ENCODE peak calls at places on chromosomes 7 and 10, in four cellular contexts. T is AG04450, F is suprapubic skin, Z is glutamatergic neuron. W is an unnamed sample.

GRCh38 chr10:96339956-96340904 is 18.6 kb downstream of the OPALIN start:
- DNase-seq in F (no peak), Z (peak), T (peak), W (peak)

GRCh38 chr10:34078017-34078416 is 737.1 kb downstream of the PARD3 start:
- DNase-seq in T (no peak), Z (no peak), F (no peak), W (no peak)

GRCh38 chr10:100624298-100624697 is 88.6 kb downstream of the HIF1AN start:
- DNase-seq in F (no peak), T (no peak), Z (no peak), W (no peak)

GRCh38 chr7:132930881-132931280 is 151.0 kb downstream of the CHCHD3 start:
- DNase-seq in Z (no peak), F (no peak), T (no peak), W (no peak)

GRCh38 chr10:128739937-128740336 is 613.7 kb upstream of the MKI67 start:
- DNase-seq in F (no peak), Z (no peak), T (no peak), W (no peak)

GRCh38 chr10:6953131-6953834 is 373.2 kb upstream of the PRKCQ start:
- DNase-seq in F (no peak), T (no peak), Z (no peak), W (no peak)

GRCh38 chr7:98616381-98617050 is 569 bp upstream of the NPTX2 start:
- DNase-seq in Z (peak), T (no peak), F (no peak), W (no peak)

GRCh38 chr7:29968683-29969457 is 20.7 kb downstream of the SCRN1 start:
- DNase-seq in Z (no peak), F (no peak), T (peak), W (no peak)

GRCh38 chr7:70092314-70093303 is 494.3 kb downstream of the AUTS2 start:
- DNase-seq in F (no peak), Z (peak), T (no peak), W (no peak)

GRCh38 chr10:129962558-129963075 is 1.5 kb downstream of the EBF3 start:
- DNase-seq in F (no peak), Z (no peak), T (no peak), W (no peak)

GRCh38 chr7:15582773-15583172 is 21.0 kb upstream of the AGMO start:
- DNase-seq in F (no peak), T (no peak), Z (no peak), W (no peak)

GRCh38 chr7:92793656-92794205 is 42.6 kb downstream of the CDK6 start:
- DNase-seq in F (no peak), T (no peak), Z (no peak), W (no peak)

GRCh38 chr10:89470628-89471027 is 56.3 kb downstream of the IFIT5 start:
- DNase-seq in T (no peak), F (no peak), Z (no peak), W (no peak)

GRCh38 chr10:62895058-62895457 is 78.9 kb upstream of the EGR2 start:
- DNase-seq in Z (no peak), F (no peak), T (no peak), W (no peak)

GRCh38 chr10:47414752-47415519 is 30.8 kb upstream of the ZNF488 start:
- DNase-seq in F (peak), T (no peak), Z (no peak), W (no peak)

GRCh38 chr10:89351402-89352038 is 23.7 kb downstream of the IFIT3 start:
- DNase-seq in T (no peak), F (no peak), Z (no peak), W (no peak)

GRCh38 chr7:28020302-28020940 is 160.2 kb downstream of the JAZF1 start:
- DNase-seq in T (peak), Z (peak), F (peak), W (peak)

GRCh38 chr7:24821045-24821853 is 64.0 kb upstream of the GSDME start:
- DNase-seq in Z (no peak), F (peak), T (peak), W (no peak)

GRCh38 chr7:148571381-148571780 is 19.2 kb upstream of the C7orf33 start:
- DNase-seq in T (no peak), F (no peak), Z (no peak), W (no peak)

DNA sequence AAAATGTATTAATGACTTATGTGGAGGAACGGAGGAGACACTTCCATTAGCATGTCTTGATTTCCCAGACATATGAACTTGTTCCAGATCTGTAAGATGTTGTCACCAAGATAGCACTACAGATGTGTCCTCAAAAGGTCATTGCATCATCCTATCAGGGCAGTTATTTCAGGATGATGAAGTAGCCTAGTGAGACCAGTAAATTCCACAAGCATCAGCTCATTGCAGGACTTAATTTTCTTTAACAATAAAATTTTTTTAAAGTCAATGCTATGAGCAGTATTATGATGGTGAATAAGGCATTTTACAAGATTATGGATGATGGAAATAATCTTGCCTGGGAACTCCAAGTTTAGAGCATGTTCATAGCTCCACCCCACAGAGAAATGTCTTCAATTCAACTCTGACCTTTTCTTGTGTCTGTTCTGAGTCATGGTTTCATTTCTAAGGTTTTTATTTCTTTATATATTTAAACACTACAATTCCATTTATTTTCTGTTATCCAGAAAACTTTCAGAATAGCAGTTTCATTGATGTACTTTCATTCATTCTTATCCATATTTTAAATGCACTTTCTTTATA is 1203.3 kb upstream of the CELF2 start:
- DNase-seq in F (no peak), T (no peak), Z (no peak), W (no peak)
- TF ChIP-seq CTCF in F (no peak), T (no peak), Z (no peak), W (no peak)

GRCh38 chr7:33423646-33424020 is 294.3 kb downstream of the BBS9 start:
- DNase-seq in F (no peak), Z (no peak), T (no peak), W (no peak)
- TF ChIP-seq CTCF in F (no peak), Z (peak), T (peak), W (peak)

GRCh38 chr10:103847346-103847745 is 8.0 kb downstream of the SH3PXD2A start:
- DNase-seq in Z (no peak), F (no peak), T (no peak), W (no peak)

GRCh38 chr10:103849212-103849877 is 6.0 kb downstream of the SH3PXD2A start:
- DNase-seq in F (no peak), T (no peak), Z (no peak), W (no peak)

GRCh38 chr10:103845983-103846382 is 9.4 kb downstream of the SH3PXD2A start:
- DNase-seq in T (no peak), F (no peak), Z (no peak), W (no peak)

GRCh38 chr10:103849880-103850571 is 5.3 kb downstream of the SH3PXD2A start:
- DNase-seq in T (no peak), Z (no peak), F (no peak), W (no peak)

GRCh38 chr10:103847909-103848468 is 7.4 kb downstream of the SH3PXD2A start:
- DNase-seq in T (no peak), F (no peak), Z (no peak), W (no peak)
- TF ChIP-seq CTCF in T (peak), F (no peak), Z (peak), W (peak)

DNA sequence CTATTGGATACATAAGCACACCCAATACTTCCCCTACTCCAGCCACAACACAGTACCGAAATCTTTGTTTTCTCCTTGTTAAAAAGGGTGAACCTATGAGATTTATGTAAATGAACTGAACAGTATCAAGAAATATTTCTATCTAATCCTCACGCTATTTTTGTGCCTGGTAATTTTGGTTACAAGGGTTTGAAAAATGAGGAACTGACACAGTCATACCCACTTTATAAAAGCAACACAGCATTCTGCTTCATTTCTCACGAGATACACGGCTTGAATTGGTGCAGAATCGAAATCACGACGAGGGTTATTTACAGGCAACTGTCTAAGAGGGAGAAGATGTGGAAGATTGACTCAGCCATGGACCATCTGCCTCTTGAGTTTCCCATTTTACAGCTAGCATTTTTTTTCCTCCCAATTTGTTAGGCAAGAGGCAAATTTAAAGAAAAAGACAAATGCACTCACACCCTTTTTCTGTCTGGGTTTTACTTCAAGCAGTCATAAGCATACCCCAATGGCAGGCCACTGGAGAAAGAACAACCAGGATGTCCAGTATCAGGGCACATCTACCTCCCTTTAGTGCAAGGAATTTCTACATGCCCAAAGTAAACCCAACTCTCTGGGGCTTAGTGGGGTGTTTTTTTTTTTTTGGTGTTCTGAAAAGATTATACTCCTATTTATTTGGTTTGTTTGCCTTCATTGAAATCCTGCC is 108.1 kb downstream of the ITGB8 start:
- DNase-seq in T (no peak), Z (no peak), F (no peak), W (no peak)
- TF ChIP-seq CTCF in T (no peak), Z (no peak), F (no peak), W (no peak)

GRCh38 chr10:70538731-70539338 is 60.3 kb downstream of the PALD1 start:
- DNase-seq in T (no peak), Z (no peak), F (no peak), W (no peak)

GRCh38 chr10:70538195-70538520 is 59.6 kb downstream of the PALD1 start:
- DNase-seq in F (no peak), T (no peak), Z (no peak), W (no peak)

GRCh38 chr10:70536196-70536920 is 57.8 kb downstream of the PALD1 start:
- DNase-seq in F (no peak), T (no peak), Z (no peak), W (no peak)

GRCh38 chr10:70539471-70539870 is 60.9 kb downstream of the PALD1 start:
- DNase-seq in F (no peak), T (no peak), Z (no peak), W (no peak)

DNA sequence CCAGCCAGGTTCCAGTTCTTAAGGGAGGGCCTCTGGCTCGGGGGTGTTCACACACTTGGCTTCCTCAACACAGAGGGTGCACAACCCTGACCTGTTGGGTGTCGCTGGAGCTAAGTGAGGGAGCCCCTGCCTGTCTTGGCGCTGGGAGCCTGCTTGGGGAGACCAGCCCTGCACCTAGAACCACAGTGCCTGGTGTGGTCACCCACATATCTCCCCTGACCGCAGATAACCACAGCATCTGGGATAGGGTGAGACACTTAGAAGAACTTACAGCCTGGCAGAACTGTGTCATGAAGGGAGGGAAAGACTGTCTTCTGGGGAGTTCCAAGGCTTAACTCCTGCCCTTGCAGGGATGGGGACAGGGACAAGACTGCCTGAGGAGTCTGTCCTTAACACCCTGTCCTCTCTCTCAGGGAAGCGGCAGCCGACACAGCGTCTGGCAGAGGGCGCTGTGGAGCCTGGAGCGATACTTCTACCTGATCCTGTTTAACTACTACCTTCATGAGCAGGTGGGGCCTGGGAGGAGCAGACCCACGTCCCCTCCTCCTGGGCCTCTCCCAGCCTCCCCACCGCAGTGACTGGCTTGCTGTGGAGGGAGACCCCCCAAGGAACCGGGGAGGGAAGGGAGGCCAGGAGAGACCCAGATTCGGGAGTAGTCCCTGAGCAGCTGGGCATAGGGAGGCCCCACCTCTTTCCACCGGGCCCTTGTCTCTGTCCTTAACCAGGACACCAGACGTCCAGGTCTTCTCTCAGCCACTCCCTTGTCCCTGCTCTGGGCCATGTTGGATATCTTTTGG is 59.0 kb downstream of the PALD1 start:
- DNase-seq in T (no peak), F (no peak), Z (peak), W (peak)
- TF ChIP-seq CTCF in T (peak), F (no peak), Z (peak), W (peak)

W was measured in progenitor cell of endocrine pancreas.